ENCODE peak calls at places on chromosomes 16 and 17, in five cellular contexts. A is prostate gland, L is breast epithelium, U is HepG2, N is endothelial cell of umbilical vein. K is an unnamed sample.

GRCh38 chr16:84786605-84787302 is 33.0 kb upstream of the CRISPLD2 start:
- DNase-seq in A (no peak), L (no peak), N (no peak), U (no peak), K (no peak)

GRCh38 chr17:69547230-69547629 is 132.7 kb downstream of the MAP2K6 start:
- DNase-seq in L (no peak), U (no peak), A (no peak), N (no peak), K (no peak)

GRCh38 chr16:47727131-47727530 is 266.0 kb downstream of the PHKB start:
- DNase-seq in A (no peak), N (no peak), L (no peak), U (no peak), K (no peak)

GRCh38 chr16:85019659-85020245 is 7.8 kb upstream of the KIAA0513 start:
- DNase-seq in A (peak), L (no peak), U (no peak), N (no peak), K (peak)

GRCh38 chr17:45256114-45256966 is 5.6 kb downstream of the SPATA32 start:
- DNase-seq in A (no peak), N (no peak), L (no peak), U (no peak), K (no peak)

GRCh38 chr16:67279296-67280089 is at the start of gene PLEKHG4:
- DNase-seq in A (peak), L (peak), N (peak), U (peak), K (peak)

GRCh38 chr17:75876190-75876937 is 2.0 kb downstream of the TRIM47 start:
- DNase-seq in U (peak), L (no peak), A (no peak), N (peak), K (peak)

GRCh38 chr16:8869212-8869987 is 594 bp upstream of the CARHSP1 start:
- DNase-seq in U (peak), A (no peak), L (no peak), N (no peak), K (no peak)

GRCh38 chr16:66474750-66475199 is 47.7 kb downstream of the BEAN1 start:
- DNase-seq in U (no peak), A (no peak), N (peak), L (no peak), K (peak)

GRCh38 chr17:82825540-82826124 is 14.2 kb downstream of the ZNF750 start:
- DNase-seq in L (no peak), N (no peak), U (no peak), A (no peak), K (no peak)

GRCh38 chr17:76530826-76531500 is 6.5 kb downstream of the CYGB start:
- DNase-seq in N (no peak), L (no peak), U (no peak), A (no peak), K (no peak)

GRCh38 chr17:16425698-16426659 is 10.6 kb downstream of the TRPV2 start:
- DNase-seq in N (no peak), L (no peak), A (no peak), U (peak), K (no peak)

GRCh38 chr17:44557653-44558285 is 485 bp downstream of the FZD2 start:
- DNase-seq in A (no peak), L (no peak), U (no peak), N (peak), K (peak)

GRCh38 chr16:68909099-68909733 is 65.9 kb downstream of the TANGO6 start:
- DNase-seq in U (no peak), L (no peak), N (no peak), A (no peak), K (no peak)

GRCh38 chr16:53913082-53913870 is 209.3 kb downstream of the FTO start:
- DNase-seq in U (no peak), L (peak), A (no peak), N (no peak), K (peak)

GRCh38 chr16:85564277-85565051 is 48.7 kb upstream of the GSE1 start:
- DNase-seq in L (peak), N (no peak), U (no peak), A (no peak), K (peak)

GRCh38 chr16:85843471-85844168 is 44.1 kb downstream of the COX4I1 start:
- DNase-seq in U (no peak), A (no peak), L (no peak), N (no peak), K (no peak)

GRCh38 chr16:84658690-84659089 is 10.4 kb downstream of the KLHL36 start:
- DNase-seq in L (no peak), N (no peak), U (no peak), A (no peak), K (no peak)

GRCh38 chr17:49193513-49194296 is 16.7 kb downstream of the GNGT2 start:
- DNase-seq in U (no peak), L (peak), A (peak), N (peak), K (peak)

GRCh38 chr16:27475561-27475960 is 73.6 kb downstream of the IL21R start:
- DNase-seq in A (no peak), U (no peak), L (no peak), N (peak), K (no peak)

GRCh38 chr16:716768-717325 is 1.9 kb downstream of the METRN start:
- DNase-seq in U (no peak), A (no peak), N (no peak), L (no peak), K (no peak)

GRCh38 chr17:62921837-62922236 is 44.2 kb upstream of the TANC2 start:
- DNase-seq in U (no peak), A (no peak), L (no peak), N (no peak), K (no peak)
- TF ChIP-seq POLR2AphosphoS5 in U (no peak), A (no peak), L (no peak), N (no peak), K (no peak)

DNA sequence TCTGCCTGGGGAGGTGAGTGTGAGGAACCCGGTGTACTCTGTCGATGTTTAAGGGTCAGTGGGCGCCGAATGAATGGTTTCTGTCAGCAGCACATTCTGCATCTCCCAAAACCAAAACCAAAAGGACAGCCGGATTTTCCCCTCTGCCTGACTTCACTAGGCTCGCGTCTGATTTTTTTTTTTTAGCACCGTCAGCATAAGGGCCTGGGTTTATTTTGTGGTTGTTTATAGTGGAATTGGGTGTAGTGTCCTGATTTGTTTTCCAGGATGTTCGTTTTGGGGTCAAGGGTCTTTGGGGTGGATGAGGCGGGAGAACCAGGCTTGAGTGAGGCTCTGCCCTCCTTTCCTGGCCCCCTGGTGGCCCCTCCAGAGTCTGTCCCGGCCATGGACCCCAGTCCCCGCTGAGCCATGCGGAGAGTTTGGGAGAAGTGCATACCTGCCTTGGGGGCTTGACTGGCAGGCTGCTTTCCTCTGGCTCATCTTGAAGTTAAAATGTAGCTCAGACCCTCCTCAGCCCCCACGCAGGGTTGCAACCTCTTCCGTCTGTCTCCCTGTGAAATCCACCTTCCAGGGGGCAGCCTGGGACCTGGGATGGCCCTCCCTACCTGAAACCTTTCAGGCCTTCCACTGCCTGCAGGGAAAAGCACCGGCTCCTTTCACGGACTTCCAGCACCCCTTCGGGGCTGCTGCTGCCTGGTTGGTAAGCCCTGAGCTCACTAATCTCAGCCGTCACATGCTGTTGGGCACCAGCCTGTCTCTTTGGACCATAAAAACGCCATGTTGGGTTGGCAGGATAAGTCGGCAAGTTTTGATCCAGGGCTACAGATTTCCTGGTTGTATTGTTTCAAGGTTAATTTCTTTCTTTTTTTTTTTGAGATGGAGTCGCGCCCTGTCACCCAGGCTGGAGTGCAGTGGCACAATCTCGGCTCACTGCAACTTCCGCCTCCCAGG is 60.2 kb downstream of the JPH3 start:
- DNase-seq in A (no peak), L (no peak), N (no peak), U (no peak), K (no peak)
- TF ChIP-seq CTCF in A (no peak), L (no peak), N (no peak), U (no peak), K (no peak)

DNA sequence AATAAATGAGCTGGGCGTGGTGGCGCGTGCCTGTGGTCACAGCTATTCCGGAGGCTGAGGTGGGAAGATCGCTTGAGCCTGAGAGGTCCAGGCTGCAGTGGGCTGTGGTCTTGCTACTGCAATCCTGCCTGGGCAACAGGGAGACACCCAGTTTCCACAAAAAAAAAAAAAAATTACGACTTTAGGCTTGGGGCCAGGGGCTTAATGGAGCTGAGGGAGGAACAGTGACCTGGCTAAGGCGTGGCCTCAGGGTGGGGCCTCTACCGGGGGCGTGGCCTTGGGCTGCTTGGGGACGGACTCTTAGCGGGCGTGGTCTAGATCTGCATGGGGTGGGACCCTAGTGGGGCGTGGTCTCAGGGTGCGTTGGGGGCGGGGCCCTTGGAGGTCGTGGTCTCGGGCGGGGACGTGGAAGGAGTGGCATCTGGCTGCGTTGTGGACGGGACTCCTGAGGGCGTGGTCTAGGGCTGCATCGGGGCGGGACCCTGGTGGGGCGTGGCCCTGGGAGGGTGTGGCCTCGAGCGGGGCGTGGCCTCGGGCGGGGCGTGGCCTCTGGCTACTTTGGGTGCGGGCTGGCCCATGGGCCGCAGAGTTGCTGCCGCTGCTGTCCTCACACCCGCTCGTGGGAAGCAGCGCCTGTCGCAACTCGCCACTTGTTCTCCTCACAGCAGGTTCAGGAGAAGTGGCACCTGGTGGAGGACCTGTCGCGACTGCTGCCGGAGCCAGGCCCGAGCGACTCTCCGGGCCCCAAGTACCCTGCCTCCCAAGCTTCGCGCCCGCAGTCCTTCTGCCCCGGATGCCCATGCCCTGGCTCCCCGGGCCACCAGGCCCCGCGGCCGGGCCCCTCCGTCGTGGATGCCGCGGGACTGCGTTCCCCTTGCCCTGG is 5.8 kb upstream of the C17orf99 start:
- DNase-seq in N (peak), L (peak), A (peak), U (peak), K (peak)
- TF ChIP-seq POLR2AphosphoS5 in N (peak), L (no peak), A (peak), U (no peak), K (peak)

GRCh38 chr17:29618272-29619065 is 4.2 kb downstream of the CORO6 start:
- DNase-seq in N (no peak), U (no peak), L (no peak), A (no peak), K (no peak)
- TF ChIP-seq CTCF in N (no peak), U (no peak), L (no peak), A (no peak), K (no peak)

DNA sequence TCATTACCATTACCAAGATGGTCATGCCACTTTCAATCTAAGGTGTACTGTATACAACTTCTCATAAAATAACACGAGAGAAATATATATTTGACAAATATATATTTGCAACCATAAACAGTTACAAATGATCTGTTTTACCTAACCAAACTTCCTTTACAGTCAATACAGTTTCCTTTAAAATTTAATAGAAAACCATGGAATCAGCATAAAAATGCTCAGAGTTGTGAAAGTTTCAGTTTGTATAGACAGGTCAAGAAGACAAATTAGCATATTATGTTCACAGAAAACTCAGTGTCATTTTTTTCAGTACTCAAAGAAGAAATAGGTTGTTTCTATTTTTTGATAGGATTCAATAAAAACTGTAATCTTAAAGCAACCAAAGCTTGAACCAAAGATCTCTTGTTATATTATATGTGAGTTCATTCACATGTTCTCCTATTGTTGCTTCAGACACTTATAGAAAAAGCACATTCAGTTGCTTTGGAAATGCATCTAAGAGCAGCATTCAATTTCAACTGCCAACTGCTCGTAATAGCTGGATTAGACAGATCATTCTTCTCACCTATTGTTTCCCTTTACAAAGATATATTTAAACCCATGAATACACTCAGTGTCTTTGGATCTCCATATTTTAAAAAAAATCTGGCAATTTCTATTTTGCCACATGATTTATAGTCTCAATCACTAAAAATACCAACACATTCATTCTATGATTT is 15.1 kb downstream of the SSH2 start:
- DNase-seq in U (no peak), L (no peak), N (no peak), A (no peak), K (no peak)
- TF ChIP-seq POLR2AphosphoS5 in U (no peak), L (no peak), N (no peak), A (no peak), K (no peak)

GRCh38 chr16:5615868-5616642 is 518.5 kb upstream of the EEF2KMT start:
- DNase-seq in U (peak), L (peak), N (no peak), A (no peak), K (peak)
- TF ChIP-seq CTCF in U (peak), L (peak), N (no peak), A (peak), K (peak)

GRCh38 chr17:42608692-42609181 is 437 bp downstream of the RETREG3 start:
- DNase-seq in A (no peak), N (no peak), U (no peak), L (no peak), K (no peak)
- TF ChIP-seq POLR2AphosphoS5 in A (no peak), N (no peak), U (no peak), L (no peak), K (no peak)

DNA sequence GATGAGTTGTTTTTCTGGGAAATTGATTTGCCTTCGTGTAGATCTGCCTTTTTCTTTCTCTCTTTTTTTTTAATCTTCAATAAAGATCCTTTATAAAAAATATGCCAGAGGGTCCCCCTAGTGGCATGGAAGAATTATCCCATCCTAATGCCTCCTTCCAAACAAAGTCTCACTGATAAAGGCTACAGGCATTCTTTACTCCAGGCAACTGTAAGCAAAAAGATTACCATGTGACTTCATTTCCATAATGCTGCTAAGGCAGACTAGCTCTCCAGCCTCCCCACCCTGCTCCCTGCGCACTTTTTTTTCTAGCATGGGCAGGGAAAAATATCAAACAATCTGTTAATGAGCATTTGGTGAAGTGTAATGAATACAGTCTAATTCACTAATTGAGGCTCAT is 220.2 kb upstream of the CDH8 start:
- DNase-seq in L (no peak), N (no peak), A (no peak), U (no peak), K (no peak)
- TF ChIP-seq CTCF in L (no peak), N (no peak), A (no peak), U (no peak), K (no peak)

GRCh38 chr17:38592487-38592886 is 13.3 kb downstream of the SRCIN1 start:
- DNase-seq in L (no peak), N (no peak), U (no peak), A (no peak), K (no peak)

GRCh38 chr17:38588775-38589174 is 17.0 kb downstream of the SRCIN1 start:
- DNase-seq in L (no peak), A (no peak), U (no peak), N (no peak), K (no peak)

GRCh38 chr17:38589462-38590114 is 16.2 kb downstream of the SRCIN1 start:
- DNase-seq in A (no peak), N (no peak), U (no peak), L (no peak), K (no peak)

GRCh38 chr17:38590988-38591758 is 14.6 kb downstream of the SRCIN1 start:
- DNase-seq in U (peak), N (no peak), A (no peak), L (peak), K (no peak)

GRCh38 chr17:38591759-38592241 is 14.0 kb downstream of the SRCIN1 start:
- DNase-seq in N (no peak), A (no peak), L (no peak), U (no peak), K (no peak)
- TF ChIP-seq POLR2AphosphoS5 in N (no peak), A (no peak), L (no peak), U (peak), K (no peak)

K was measured in transverse colon.